ENCODE peak calls at places on chromosomes 13 and 19, in six cellular contexts. One of them, this sample, is unnamed.

GRCh38 chr13:48320906-48321510 is 17.5 kb downstream of the RB1 start:
- DNase-seq in brain microvascular endothelial cell: no peak
- DNase-seq in stimulated activated CD8-positive, alpha-beta memory T cell treated with anti-CD3 and anti-CD28 coated beads, Interleukin-4, amount 100 ng/mL, for 24 hours: no peak
- DNase-seq in foreskin melanocyte: no peak
- DNase-seq in hypothalamus: no peak
- DNase-seq in GOT3: no peak
- DNase-seq in this sample: no peak

GRCh38 chr19:40740747-40741146 is 9.5 kb downstream of the ACTMAP start:
- DNase-seq in brain microvascular endothelial cell: no peak
- DNase-seq in stimulated activated CD8-positive, alpha-beta memory T cell treated with anti-CD3 and anti-CD28 coated beads, Interleukin-4, amount 100 ng/mL, for 24 hours: no peak
- DNase-seq in foreskin melanocyte: no peak
- DNase-seq in hypothalamus: no peak
- DNase-seq in GOT3: no peak
- DNase-seq in this sample: no peak

GRCh38 chr19:16361254-16361653 is 36.6 kb downstream of the KLF2 start:
- DNase-seq in brain microvascular endothelial cell: no peak
- DNase-seq in stimulated activated CD8-positive, alpha-beta memory T cell treated with anti-CD3 and anti-CD28 coated beads, Interleukin-4, amount 100 ng/mL, for 24 hours: no peak
- DNase-seq in foreskin melanocyte: no peak
- DNase-seq in hypothalamus: no peak
- DNase-seq in GOT3: no peak
- DNase-seq in this sample: no peak

GRCh38 chr13:113091211-113091771 is 14.3 kb upstream of the F7 start:
- DNase-seq in brain microvascular endothelial cell: no peak
- DNase-seq in stimulated activated CD8-positive, alpha-beta memory T cell treated with anti-CD3 and anti-CD28 coated beads, Interleukin-4, amount 100 ng/mL, for 24 hours: no peak
- DNase-seq in foreskin melanocyte: no peak
- DNase-seq in hypothalamus: no peak
- DNase-seq in GOT3: no peak
- DNase-seq in this sample: no peak

GRCh38 chr13:107205318-107206112 is 637.6 kb upstream of the ARGLU1 start:
- DNase-seq in brain microvascular endothelial cell: peak
- DNase-seq in stimulated activated CD8-positive, alpha-beta memory T cell treated with anti-CD3 and anti-CD28 coated beads, Interleukin-4, amount 100 ng/mL, for 24 hours: peak
- DNase-seq in foreskin melanocyte: peak
- DNase-seq in hypothalamus: peak
- DNase-seq in GOT3: no peak
- DNase-seq in this sample: peak

GRCh38 chr19:2607712-2608601 is 94.5 kb downstream of the GNG7 start:
- DNase-seq in brain microvascular endothelial cell: no peak
- DNase-seq in stimulated activated CD8-positive, alpha-beta memory T cell treated with anti-CD3 and anti-CD28 coated beads, Interleukin-4, amount 100 ng/mL, for 24 hours: peak
- DNase-seq in foreskin melanocyte: no peak
- DNase-seq in hypothalamus: no peak
- DNase-seq in GOT3: no peak
- DNase-seq in this sample: peak

GRCh38 chr13:48155850-48156249 is 60.9 kb upstream of the MED4 start:
- DNase-seq in brain microvascular endothelial cell: peak
- DNase-seq in stimulated activated CD8-positive, alpha-beta memory T cell treated with anti-CD3 and anti-CD28 coated beads, Interleukin-4, amount 100 ng/mL, for 24 hours: no peak
- DNase-seq in foreskin melanocyte: no peak
- DNase-seq in hypothalamus: no peak
- DNase-seq in GOT3: no peak
- DNase-seq in this sample: no peak

GRCh38 chr13:79668353-79668752 is 187.4 kb downstream of the NDFIP2 start:
- DNase-seq in brain microvascular endothelial cell: no peak
- DNase-seq in stimulated activated CD8-positive, alpha-beta memory T cell treated with anti-CD3 and anti-CD28 coated beads, Interleukin-4, amount 100 ng/mL, for 24 hours: no peak
- DNase-seq in foreskin melanocyte: no peak
- DNase-seq in hypothalamus: no peak
- DNase-seq in GOT3: no peak
- DNase-seq in this sample: no peak

GRCh38 chr13:80663788-80664187 is 322.9 kb upstream of the SPRY2 start:
- DNase-seq in brain microvascular endothelial cell: no peak
- DNase-seq in stimulated activated CD8-positive, alpha-beta memory T cell treated with anti-CD3 and anti-CD28 coated beads, Interleukin-4, amount 100 ng/mL, for 24 hours: no peak
- DNase-seq in foreskin melanocyte: no peak
- DNase-seq in hypothalamus: no peak
- DNase-seq in GOT3: no peak
- DNase-seq in this sample: no peak

GRCh38 chr19:48051345-48052033 is 7.6 kb upstream of the CABP5 start:
- DNase-seq in brain microvascular endothelial cell: no peak
- DNase-seq in stimulated activated CD8-positive, alpha-beta memory T cell treated with anti-CD3 and anti-CD28 coated beads, Interleukin-4, amount 100 ng/mL, for 24 hours: no peak
- DNase-seq in foreskin melanocyte: no peak
- DNase-seq in hypothalamus: no peak
- DNase-seq in GOT3: no peak
- DNase-seq in this sample: no peak

GRCh38 chr13:107866666-107867623 is 348.4 kb downstream of the LIG4 start:
- DNase-seq in brain microvascular endothelial cell: no peak
- DNase-seq in stimulated activated CD8-positive, alpha-beta memory T cell treated with anti-CD3 and anti-CD28 coated beads, Interleukin-4, amount 100 ng/mL, for 24 hours: no peak
- DNase-seq in foreskin melanocyte: no peak
- DNase-seq in hypothalamus: peak
- DNase-seq in GOT3: no peak
- DNase-seq in this sample: no peak

GRCh38 chr19:48258350-48258749 is 2.6 kb upstream of the CARD8 start:
- DNase-seq in brain microvascular endothelial cell: no peak
- DNase-seq in stimulated activated CD8-positive, alpha-beta memory T cell treated with anti-CD3 and anti-CD28 coated beads, Interleukin-4, amount 100 ng/mL, for 24 hours: no peak
- DNase-seq in foreskin melanocyte: no peak
- DNase-seq in hypothalamus: no peak
- DNase-seq in GOT3: no peak
- DNase-seq in this sample: no peak

GRCh38 chr19:51501594-51502263 is at the start of gene SIGLEC12:
- DNase-seq in brain microvascular endothelial cell: no peak
- DNase-seq in stimulated activated CD8-positive, alpha-beta memory T cell treated with anti-CD3 and anti-CD28 coated beads, Interleukin-4, amount 100 ng/mL, for 24 hours: no peak
- DNase-seq in foreskin melanocyte: no peak
- DNase-seq in hypothalamus: no peak
- DNase-seq in GOT3: no peak
- DNase-seq in this sample: no peak

GRCh38 chr19:34351382-34351802 is 13.6 kb upstream of the GPI start:
- DNase-seq in brain microvascular endothelial cell: no peak
- DNase-seq in stimulated activated CD8-positive, alpha-beta memory T cell treated with anti-CD3 and anti-CD28 coated beads, Interleukin-4, amount 100 ng/mL, for 24 hours: no peak
- DNase-seq in foreskin melanocyte: no peak
- DNase-seq in hypothalamus: no peak
- DNase-seq in GOT3: no peak
- DNase-seq in this sample: no peak

GRCh38 chr13:112626761-112627160 is 38.8 kb upstream of the TUBGCP3 start:
- DNase-seq in brain microvascular endothelial cell: no peak
- DNase-seq in stimulated activated CD8-positive, alpha-beta memory T cell treated with anti-CD3 and anti-CD28 coated beads, Interleukin-4, amount 100 ng/mL, for 24 hours: no peak
- DNase-seq in foreskin melanocyte: no peak
- DNase-seq in hypothalamus: no peak
- DNase-seq in GOT3: no peak
- DNase-seq in this sample: no peak

GRCh38 chr13:33918199-33918932 is 100.4 kb downstream of the RFC3 start:
- DNase-seq in brain microvascular endothelial cell: peak
- DNase-seq in stimulated activated CD8-positive, alpha-beta memory T cell treated with anti-CD3 and anti-CD28 coated beads, Interleukin-4, amount 100 ng/mL, for 24 hours: no peak
- DNase-seq in foreskin melanocyte: no peak
- DNase-seq in hypothalamus: no peak
- DNase-seq in GOT3: no peak
- DNase-seq in this sample: no peak

GRCh38 chr13:19864018-19864338 is 529 bp upstream of the ZMYM5 start:
- DNase-seq in brain microvascular endothelial cell: peak
- DNase-seq in stimulated activated CD8-positive, alpha-beta memory T cell treated with anti-CD3 and anti-CD28 coated beads, Interleukin-4, amount 100 ng/mL, for 24 hours: peak
- DNase-seq in foreskin melanocyte: peak
- DNase-seq in hypothalamus: no peak
- DNase-seq in GOT3: peak
- DNase-seq in this sample: peak

GRCh38 chr19:19096641-19097627 is 33.1 kb downstream of the SLC25A42 start:
- DNase-seq in brain microvascular endothelial cell: no peak
- DNase-seq in stimulated activated CD8-positive, alpha-beta memory T cell treated with anti-CD3 and anti-CD28 coated beads, Interleukin-4, amount 100 ng/mL, for 24 hours: no peak
- DNase-seq in foreskin melanocyte: no peak
- DNase-seq in hypothalamus: no peak
- DNase-seq in GOT3: no peak
- DNase-seq in this sample: no peak

GRCh38 chr13:32594339-32594738 is 8.1 kb downstream of the PDS5B start:
- DNase-seq in brain microvascular endothelial cell: no peak
- DNase-seq in stimulated activated CD8-positive, alpha-beta memory T cell treated with anti-CD3 and anti-CD28 coated beads, Interleukin-4, amount 100 ng/mL, for 24 hours: no peak
- DNase-seq in foreskin melanocyte: no peak
- DNase-seq in hypothalamus: no peak
- DNase-seq in GOT3: no peak
- DNase-seq in this sample: no peak

GRCh38 chr13:59422646-59423045 is 741.1 kb downstream of the DIAPH3 start:
- DNase-seq in brain microvascular endothelial cell: peak
- DNase-seq in stimulated activated CD8-positive, alpha-beta memory T cell treated with anti-CD3 and anti-CD28 coated beads, Interleukin-4, amount 100 ng/mL, for 24 hours: no peak
- DNase-seq in foreskin melanocyte: peak
- DNase-seq in hypothalamus: no peak
- DNase-seq in GOT3: no peak
- DNase-seq in this sample: no peak

GRCh38 chr13:92355213-92355612 is 871.4 kb upstream of the GPC6 start:
- DNase-seq in brain microvascular endothelial cell: peak
- DNase-seq in stimulated activated CD8-positive, alpha-beta memory T cell treated with anti-CD3 and anti-CD28 coated beads, Interleukin-4, amount 100 ng/mL, for 24 hours: no peak
- DNase-seq in foreskin melanocyte: no peak
- DNase-seq in hypothalamus: no peak
- DNase-seq in GOT3: no peak
- DNase-seq in this sample: no peak

GRCh38 chr13:39321578-39321977 is 281.4 kb downstream of the LHFPL6 start:
- DNase-seq in brain microvascular endothelial cell: no peak
- DNase-seq in stimulated activated CD8-positive, alpha-beta memory T cell treated with anti-CD3 and anti-CD28 coated beads, Interleukin-4, amount 100 ng/mL, for 24 hours: no peak
- DNase-seq in foreskin melanocyte: no peak
- DNase-seq in hypothalamus: no peak
- DNase-seq in GOT3: no peak
- DNase-seq in this sample: no peak

GRCh38 chr19:19320362-19321142 is at the start of the genes MAU2 and SUGP1:
- DNase-seq in brain microvascular endothelial cell: peak
- DNase-seq in stimulated activated CD8-positive, alpha-beta memory T cell treated with anti-CD3 and anti-CD28 coated beads, Interleukin-4, amount 100 ng/mL, for 24 hours: peak
- DNase-seq in foreskin melanocyte: peak
- DNase-seq in hypothalamus: peak
- DNase-seq in GOT3: peak
- DNase-seq in this sample: peak

GRCh38 chr13:99255241-99255640 is 2.9 kb downstream of the GPR18 start:
- DNase-seq in brain microvascular endothelial cell: no peak
- DNase-seq in stimulated activated CD8-positive, alpha-beta memory T cell treated with anti-CD3 and anti-CD28 coated beads, Interleukin-4, amount 100 ng/mL, for 24 hours: no peak
- DNase-seq in foreskin melanocyte: no peak
- DNase-seq in hypothalamus: no peak
- DNase-seq in GOT3: no peak
- DNase-seq in this sample: no peak

GRCh38 chr13:61812286-61812685 is 396.6 kb upstream of the PCDH20 start:
- DNase-seq in brain microvascular endothelial cell: no peak
- DNase-seq in stimulated activated CD8-positive, alpha-beta memory T cell treated with anti-CD3 and anti-CD28 coated beads, Interleukin-4, amount 100 ng/mL, for 24 hours: no peak
- DNase-seq in foreskin melanocyte: no peak
- DNase-seq in hypothalamus: no peak
- DNase-seq in GOT3: no peak
- DNase-seq in this sample: no peak

GRCh38 chr19:31318790-31319189 is 30.4 kb downstream of the TSHZ3 start:
- DNase-seq in brain microvascular endothelial cell: no peak
- DNase-seq in stimulated activated CD8-positive, alpha-beta memory T cell treated with anti-CD3 and anti-CD28 coated beads, Interleukin-4, amount 100 ng/mL, for 24 hours: no peak
- DNase-seq in foreskin melanocyte: no peak
- DNase-seq in hypothalamus: no peak
- DNase-seq in GOT3: no peak
- DNase-seq in this sample: no peak

GRCh38 chr19:1789282-1790020 is 22.6 kb downstream of the ATP8B3 start:
- DNase-seq in brain microvascular endothelial cell: no peak
- DNase-seq in stimulated activated CD8-positive, alpha-beta memory T cell treated with anti-CD3 and anti-CD28 coated beads, Interleukin-4, amount 100 ng/mL, for 24 hours: no peak
- DNase-seq in foreskin melanocyte: no peak
- DNase-seq in hypothalamus: no peak
- DNase-seq in GOT3: no peak
- DNase-seq in this sample: no peak

GRCh38 chr13:33494596-33495214 is 209.2 kb upstream of the STARD13 start:
- DNase-seq in brain microvascular endothelial cell: peak
- DNase-seq in stimulated activated CD8-positive, alpha-beta memory T cell treated with anti-CD3 and anti-CD28 coated beads, Interleukin-4, amount 100 ng/mL, for 24 hours: no peak
- DNase-seq in foreskin melanocyte: peak
- DNase-seq in hypothalamus: no peak
- DNase-seq in GOT3: no peak
- DNase-seq in this sample: no peak

This sample was measured in T-helper 9 cell.